ENCODE peak calls at places on chromosomes 12 and 14, in five cellular contexts. W, F, T, D and K are unnamed samples.

GRCh38 chr14:50038398-50039119 is 77.8 kb downstream of the VCPKMT start:
- DNase-seq in F (no peak), T (no peak), W (no peak), D (no peak), K (no peak)

GRCh38 chr14:49552630-49553029 is 33.5 kb downstream of the RPS29 start:
- DNase-seq in F (no peak), T (no peak), D (no peak), W (no peak), K (no peak)

GRCh38 chr14:47208434-47208833 is 467.0 kb downstream of the MDGA2 start:
- DNase-seq in W (no peak), D (no peak), F (no peak), T (no peak), K (no peak)

GRCh38 chr12:113155641-113156040 is 6.1 kb downstream of the CFAP73 start:
- DNase-seq in T (peak), D (no peak), F (no peak), W (no peak), K (no peak)

GRCh38 chr12:111327474-111327873 is 41.4 kb downstream of the PHETA1 start:
- DNase-seq in T (no peak), F (no peak), D (no peak), W (no peak), K (no peak)

GRCh38 chr12:28540324-28540714 is 350.1 kb downstream of the CCDC91 start:
- DNase-seq in F (no peak), W (no peak), T (no peak), D (no peak), K (no peak)

GRCh38 chr12:94793191-94793595 is 142.8 kb upstream of the TMCC3 start:
- DNase-seq in F (no peak), W (no peak), T (no peak), D (no peak), K (no peak)

GRCh38 chr12:115191342-115191741 is 507.4 kb upstream of the TBX3 start:
- DNase-seq in T (no peak), D (no peak), W (no peak), F (no peak), K (no peak)

GRCh38 chr14:104305511-104306449 is 167.4 kb downstream of the KIF26A start:
- DNase-seq in T (peak), D (no peak), F (no peak), W (no peak), K (no peak)

GRCh38 chr12:67716817-67717216 is 68.3 kb downstream of the DYRK2 start:
- DNase-seq in F (no peak), W (no peak), T (no peak), D (no peak), K (no peak)

GRCh38 chr14:64463198-64463597 is 2.1 kb upstream of the AKAP5 start:
- DNase-seq in T (no peak), W (no peak), F (no peak), D (no peak), K (no peak)

GRCh38 chr14:24705840-24706239 is 71.8 kb upstream of the GZMB start:
- DNase-seq in T (no peak), F (no peak), D (no peak), W (no peak), K (no peak)

GRCh38 chr12:88409257-88409656 is 171.0 kb downstream of the KITLG start:
- DNase-seq in F (no peak), T (no peak), D (no peak), W (no peak), K (no peak)

GRCh38 chr12:121534495-121535148 is 46.2 kb downstream of the KDM2B start:
- DNase-seq in T (no peak), F (no peak), W (peak), D (peak), K (no peak)

GRCh38 chr14:104107611-104108569 is 22.4 kb downstream of the ASPG start:
- DNase-seq in F (no peak), D (no peak), T (peak), W (no peak), K (no peak)

GRCh38 chr14:30034049-30034635 is 106.5 kb upstream of the PRKD1 start:
- DNase-seq in D (no peak), W (no peak), F (no peak), T (no peak), K (no peak)

GRCh38 chr12:66066071-66066928 is 64.2 kb downstream of the LLPH start:
- DNase-seq in W (no peak), T (no peak), F (no peak), D (no peak), K (no peak)

GRCh38 chr12:100141998-100142850 is 450 bp downstream of the BLTP3B start:
- DNase-seq in F (peak), W (peak), T (peak), D (no peak), K (peak)

GRCh38 chr12:67067453-67068203 is 201.5 kb upstream of the CAND1 start:
- DNase-seq in F (no peak), T (no peak), D (no peak), W (no peak), K (no peak)

GRCh38 chr14:95895720-95896119 is 19.1 kb downstream of the TUNAR start:
- DNase-seq in W (no peak), F (no peak), D (no peak), T (no peak), K (no peak)

GRCh38 chr12:627863-628805 is 35.1 kb downstream of the NINJ2 start:
- DNase-seq in F (no peak), W (no peak), D (no peak), T (no peak), K (no peak)

GRCh38 chr12:122793685-122794106 is 19.3 kb downstream of the CCDC62 start:
- DNase-seq in D (peak), F (peak), W (no peak), T (no peak), K (no peak)

GRCh38 chr14:90900712-90901111 is 84.5 kb upstream of the TTC7B start:
- DNase-seq in T (no peak), W (no peak), D (no peak), F (no peak), K (no peak)